ENCODE peak calls at places on chromosomes 5 and 9, in eight cellular contexts. R is left ventricle myocardium inferior, P is NCI-H2171 treated with DMSO at 0.1 percent for 48 hours, J is iPS-NIHi11, I is HT1080, E is NCI-H2081, T is T-cell, L is GM23338. N is an unnamed sample.

GRCh38 chr5:10949856-10950630 is 189.0 kb upstream of the DAP start:
- DNase-seq in T (no peak), J (no peak), E (no peak), R (no peak), L (no peak), I (no peak), P (no peak), N (no peak)

GRCh38 chr5:78753093-78753531 is 104.5 kb upstream of the LHFPL2 start:
- DNase-seq in R (no peak), T (no peak), P (no peak), J (no peak), E (no peak), L (no peak), I (no peak), N (no peak)

GRCh38 chr5:55903121-55903701 is 52.1 kb downstream of the IL31RA start:
- DNase-seq in I (peak; percentile 90), E (no peak), R (no peak), J (no peak), P (no peak), L (no peak), T (peak; percentile 47), N (peak; percentile 76)

GRCh38 chr9:89408628-89409101 is 89.2 kb downstream of the SEMA4D start:
- DNase-seq in E (no peak), I (peak; percentile 36), T (peak; percentile 81), J (no peak), L (no peak), P (no peak), R (no peak), N (no peak)

GRCh38 chr5:56211298-56211865 is 21.7 kb downstream of the ANKRD55 start:
- DNase-seq in R (no peak), I (peak; percentile 84), T (no peak), J (peak; percentile 39), P (no peak), E (no peak), L (no peak), N (peak; percentile 90)

GRCh38 chr9:92468206-92468605 is 14.1 kb downstream of the ASPN start:
- DNase-seq in L (no peak), T (no peak), P (no peak), E (no peak), I (peak; percentile 55), J (no peak), R (no peak), N (peak; percentile 38)

GRCh38 chr9:107422189-107422802 is 67.3 kb downstream of the KLF4 start:
- DNase-seq in T (no peak), I (peak; percentile 58), J (peak; percentile 81), L (peak; percentile 94), E (peak; percentile 81), P (peak; percentile 47), R (peak; percentile 60), N (peak; percentile 77)

GRCh38 chr5:176587398-176587797 is 22.6 kb downstream of the GPRIN1 start:
- DNase-seq in J (no peak), E (no peak), R (no peak), T (no peak), I (no peak), L (no peak), P (no peak), N (no peak)

GRCh38 chr5:177233802-177234201 is 69.7 kb downstream of the RAB24 start:
- DNase-seq in P (no peak), T (no peak), I (no peak), R (no peak), J (no peak), L (no peak), E (no peak), N (no peak)

GRCh38 chr5:130627145-130627544 is 537.9 kb downstream of the HINT1 start:
- DNase-seq in L (no peak), I (no peak), E (no peak), P (no peak), T (no peak), R (no peak), J (no peak), N (no peak)

GRCh38 chr5:155728146-155728856 is 598.7 kb upstream of the SGCD start:
- DNase-seq in J (peak; percentile 71), T (no peak), P (peak; percentile 71), L (peak; percentile 72), R (peak; percentile 69), E (peak; percentile 61), I (no peak), N (no peak)

GRCh38 chr9:83996126-83996525 is 15.5 kb downstream of the RMI1 start:
- DNase-seq in E (no peak), J (no peak), R (no peak), T (no peak), P (no peak), L (no peak), I (no peak), N (no peak)

GRCh38 chr5:132003982-132004381 is 7.5 kb downstream of the ACSL6 start:
- DNase-seq in T (no peak), R (no peak), P (no peak), I (no peak), L (no peak), J (no peak), E (no peak), N (no peak)

GRCh38 chr5:138662599-138662998 is 87.4 kb upstream of the HSPA9 start:
- DNase-seq in L (no peak), E (no peak), J (no peak), R (no peak), I (no peak), T (no peak), P (no peak), N (peak; percentile 35)

GRCh38 chr9:92614123-92614510 is 55.8 kb downstream of the IPPK start:
- DNase-seq in I (no peak), L (no peak), T (no peak), J (no peak), P (no peak), R (no peak), E (no peak), N (no peak)

GRCh38 chr5:113612060-113612496 is 98.6 kb downstream of the YTHDC2 start:
- DNase-seq in T (no peak), R (no peak), L (peak; percentile 60), P (peak; percentile 23), I (peak; percentile 39), J (peak; percentile 41), E (peak; percentile 8), N (peak; percentile 34)

GRCh38 chr9:124132671-124133147 is 121.1 kb downstream of the LHX2 start:
- DNase-seq in P (no peak), L (no peak), I (peak; percentile 36), T (no peak), E (no peak), J (no peak), R (no peak), N (peak; percentile 69)

GRCh38 chr9:242461-243080 is 27.9 kb downstream of the DOCK8 start:
- DNase-seq in E (no peak), T (no peak), R (no peak), L (no peak), I (no peak), P (no peak), J (no peak), N (no peak)

GRCh38 chr9:113421726-113422125 is 11.2 kb downstream of the C9orf43 start:
- DNase-seq in T (no peak), I (no peak), E (no peak), L (no peak), J (no peak), R (no peak), P (no peak), N (no peak)

GRCh38 chr5:176507911-176508310 is 29.3 kb downstream of the RNF44 start:
- DNase-seq in L (no peak), E (no peak), I (no peak), T (no peak), J (no peak), R (no peak), P (no peak), N (no peak)

GRCh38 chr9:98506422-98507054 is 202.2 kb downstream of the GABBR2 start:
- DNase-seq in J (no peak), L (no peak), E (no peak), P (peak; percentile 65), I (no peak), T (no peak), R (no peak), N (no peak)

GRCh38 chr9:95611354-95611753 is 94.6 kb upstream of the PTCH1 start:
- DNase-seq in E (no peak), I (no peak), R (no peak), L (no peak), P (no peak), J (no peak), T (no peak), N (no peak)

GRCh38 chr5:119954106-119954505 is 324.7 kb downstream of the FAM170A start:
- DNase-seq in L (no peak), I (no peak), R (no peak), J (no peak), E (no peak), P (no peak), T (no peak), N (no peak)